ENCODE peak calls at places on chromosomes 5 and 9, in five cellular contexts. One of them, this sample, is unnamed.

GRCh38 chr9:135989722-135990467 is 28.7 kb upstream of the UBAC1 start:
- DNase-seq in M059J: no peak
- DNase-seq in HuH-7.5: no peak
- DNase-seq in foreskin keratinocyte: no peak
- DNase-seq in fibroblast of lung: no peak
- DNase-seq in this sample: no peak

GRCh38 chr5:74767579-74767913 is 497 bp downstream of the NSA2 start:
- DNase-seq in M059J: peak
- DNase-seq in HuH-7.5: no peak
- DNase-seq in foreskin keratinocyte: no peak
- DNase-seq in fibroblast of lung: peak
- DNase-seq in this sample: peak

GRCh38 chr9:89427621-89428221 is 70.2 kb downstream of the SEMA4D start:
- DNase-seq in M059J: peak
- DNase-seq in HuH-7.5: no peak
- DNase-seq in foreskin keratinocyte: no peak
- DNase-seq in fibroblast of lung: no peak
- DNase-seq in this sample: no peak

GRCh38 chr5:98163796-98164493 is 609.5 kb upstream of the RGMB start:
- DNase-seq in M059J: no peak
- DNase-seq in HuH-7.5: no peak
- DNase-seq in foreskin keratinocyte: peak
- DNase-seq in fibroblast of lung: no peak
- DNase-seq in this sample: peak

GRCh38 chr5:67182406-67182805 is 14.2 kb downstream of the CD180 start:
- DNase-seq in M059J: peak
- DNase-seq in HuH-7.5: no peak
- DNase-seq in foreskin keratinocyte: peak
- DNase-seq in fibroblast of lung: peak
- DNase-seq in this sample: no peak

GRCh38 chr5:33852327-33852726 is 39.5 kb downstream of the ADAMTS12 start:
- DNase-seq in M059J: peak
- DNase-seq in HuH-7.5: no peak
- DNase-seq in foreskin keratinocyte: no peak
- DNase-seq in fibroblast of lung: peak
- DNase-seq in this sample: no peak

GRCh38 chr5:175738126-175738525 is 80.3 kb downstream of the HRH2 start:
- DNase-seq in M059J: no peak
- DNase-seq in HuH-7.5: no peak
- DNase-seq in foreskin keratinocyte: no peak
- DNase-seq in fibroblast of lung: no peak
- DNase-seq in this sample: no peak

GRCh38 chr9:76996700-76997099 is 22.8 kb upstream of the FOXB2 start:
- DNase-seq in M059J: peak
- DNase-seq in HuH-7.5: peak
- DNase-seq in foreskin keratinocyte: no peak
- DNase-seq in fibroblast of lung: peak
- DNase-seq in this sample: no peak

GRCh38 chr5:143566139-143566538 is 162.7 kb upstream of the NR3C1 start:
- DNase-seq in M059J: no peak
- DNase-seq in HuH-7.5: no peak
- DNase-seq in foreskin keratinocyte: no peak
- DNase-seq in fibroblast of lung: no peak
- DNase-seq in this sample: no peak

GRCh38 chr5:10046681-10047080 is 203.0 kb downstream of the ATPSCKMT start:
- DNase-seq in M059J: no peak
- DNase-seq in HuH-7.5: no peak
- DNase-seq in foreskin keratinocyte: no peak
- DNase-seq in fibroblast of lung: no peak
- DNase-seq in this sample: no peak

GRCh38 chr5:50958852-50959457 is 292.5 kb downstream of the PARP8 start:
- DNase-seq in M059J: peak
- DNase-seq in HuH-7.5: peak
- DNase-seq in foreskin keratinocyte: peak
- DNase-seq in fibroblast of lung: peak
- DNase-seq in this sample: peak

GRCh38 chr5:13348568-13348967 is 595.9 kb downstream of the DNAH5 start:
- DNase-seq in M059J: peak
- DNase-seq in HuH-7.5: no peak
- DNase-seq in foreskin keratinocyte: peak
- DNase-seq in fibroblast of lung: peak
- DNase-seq in this sample: no peak

GRCh38 chr9:653856-654387 is 187.6 kb upstream of the DMRT1 start:
- DNase-seq in M059J: no peak
- DNase-seq in HuH-7.5: no peak
- DNase-seq in foreskin keratinocyte: no peak
- DNase-seq in fibroblast of lung: no peak
- DNase-seq in this sample: no peak

GRCh38 chr5:134138416-134139376 is 24.2 kb downstream of the TCF7 start:
- DNase-seq in M059J: peak
- DNase-seq in HuH-7.5: no peak
- DNase-seq in foreskin keratinocyte: peak
- DNase-seq in fibroblast of lung: peak
- DNase-seq in this sample: peak

GRCh38 chr9:121992571-121993212 is 100.4 kb downstream of the TTLL11 start:
- DNase-seq in M059J: peak
- DNase-seq in HuH-7.5: peak
- DNase-seq in foreskin keratinocyte: peak
- DNase-seq in fibroblast of lung: peak
- DNase-seq in this sample: peak